ENCODE peak calls at places on chromosomes 3 and 15, in ten cellular contexts. N, Z, H, A, P, Q, U, X, V and W are unnamed samples.

GRCh38 chr3:159170436-159171003 is 368.7 kb downstream of the MFSD1 start:
- DNase-seq in N (no peak), Z (peak), H (no peak), A (no peak), P (no peak), Q (no peak), U (no peak), X (no peak), V (no peak), W (no peak)

GRCh38 chr3:45333549-45333948 is 54.8 kb upstream of the LARS2 start:
- DNase-seq in N (no peak), Z (peak), H (no peak), A (no peak), P (no peak), Q (no peak), U (no peak), X (no peak), V (no peak), W (no peak)

GRCh38 chr15:51737538-51738305 is at the start of gene LYSMD2:
- DNase-seq in N (peak), Z (peak), H (peak), A (peak), P (peak), Q (peak), U (peak), X (peak), V (peak), W (no peak)

GRCh38 chr3:89586676-89587075 is 479.3 kb downstream of the EPHA3 start:
- DNase-seq in N (no peak), Z (no peak), H (no peak), A (no peak), P (no peak), Q (no peak), U (no peak), X (no peak), V (no peak), W (no peak)

GRCh38 chr15:82122754-82123400 is 77.1 kb upstream of the MEX3B start:
- DNase-seq in N (no peak), Z (peak), H (peak), A (no peak), P (peak), Q (no peak), U (peak), X (no peak), V (peak), W (no peak)

GRCh38 chr3:42010530-42010929 is 48.6 kb upstream of the ULK4 start:
- DNase-seq in N (no peak), Z (no peak), H (no peak), A (no peak), P (peak), Q (peak), U (no peak), X (no peak), V (no peak), W (no peak)

GRCh38 chr3:179716811-179717210 is 64.0 kb downstream of the USP13 start:
- DNase-seq in N (no peak), Z (peak), H (no peak), A (no peak), P (no peak), Q (no peak), U (no peak), X (no peak), V (no peak), W (no peak)

GRCh38 chr3:126934991-126935390 is 47.9 kb upstream of the PLXNA1 start:
- DNase-seq in N (no peak), Z (no peak), H (no peak), A (no peak), P (peak), Q (no peak), U (no peak), X (no peak), V (no peak), W (no peak)

GRCh38 chr3:115081444-115081843 is 65.6 kb downstream of the ZBTB20 start:
- DNase-seq in N (no peak), Z (no peak), H (no peak), A (no peak), P (no peak), Q (no peak), U (no peak), X (no peak), V (no peak), W (no peak)

GRCh38 chr15:64017591-64018163 is 28.6 kb downstream of the DAPK2 start:
- DNase-seq in N (no peak), Z (no peak), H (no peak), A (no peak), P (no peak), Q (no peak), U (no peak), X (no peak), V (no peak), W (no peak)

GRCh38 chr3:45275006-45275704 is 49.1 kb upstream of the TMEM158 start:
- DNase-seq in N (no peak), Z (no peak), H (no peak), A (no peak), P (no peak), Q (no peak), U (no peak), X (no peak), V (no peak), W (no peak)

GRCh38 chr3:8581806-8582436 is 62.7 kb downstream of the SSUH2 start:
- DNase-seq in N (no peak), Z (peak), H (no peak), A (no peak), P (no peak), Q (no peak), U (no peak), X (peak), V (no peak), W (no peak)

GRCh38 chr15:101445562-101446526 is 43.7 kb downstream of the PCSK6 start:
- DNase-seq in N (no peak), Z (peak), H (peak), A (no peak), P (peak), Q (no peak), U (no peak), X (no peak), V (peak), W (no peak)

GRCh38 chr3:119628390-119628789 is 30.7 kb downstream of the PLA1A start:
- DNase-seq in N (peak), Z (no peak), H (no peak), A (peak), P (no peak), Q (peak), U (no peak), X (no peak), V (no peak), W (no peak)

GRCh38 chr15:39244776-39245175 is 336.1 kb upstream of the THBS1 start:
- DNase-seq in N (no peak), Z (no peak), H (no peak), A (no peak), P (no peak), Q (no peak), U (no peak), X (no peak), V (no peak), W (no peak)

GRCh38 chr3:13047296-13048165 is 25.7 kb downstream of the IQSEC1 start:
- DNase-seq in N (no peak), Z (no peak), H (no peak), A (no peak), P (no peak), Q (no peak), U (no peak), X (peak), V (no peak), W (no peak)
- TF ChIP-seq CTCF in N (no peak), Z (no peak), H (no peak), A (peak), P (no peak), Q (no peak), U (no peak), X (no peak), V (no peak), W (peak)

DNA sequence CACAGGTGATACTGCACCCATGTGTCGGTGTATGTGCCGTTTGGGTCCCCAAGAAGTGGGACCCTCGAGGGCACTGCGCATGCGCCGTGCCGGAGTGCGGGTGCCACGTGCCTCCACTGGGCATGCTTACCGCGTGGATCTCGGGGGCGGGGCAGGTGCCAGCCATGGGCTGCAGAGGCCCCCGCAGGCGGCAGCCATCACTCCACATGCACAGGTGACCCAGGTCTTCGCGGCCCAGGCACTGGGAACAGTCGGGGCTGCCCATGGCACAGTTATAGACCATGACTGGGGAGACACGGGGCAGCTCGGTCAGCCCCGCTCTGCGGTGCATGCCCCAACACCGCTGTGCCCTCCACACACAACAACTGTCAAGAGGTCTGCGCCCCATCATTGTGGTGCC is 31.2 kb downstream of the H1-8 start:
- DNase-seq in N (no peak), Z (no peak), H (no peak), A (no peak), P (no peak), Q (no peak), U (no peak), X (no peak), V (no peak), W (no peak)
- TF ChIP-seq CTCF in N (no peak), Z (no peak), H (no peak), A (no peak), P (no peak), Q (no peak), U (no peak), X (no peak), V (no peak), W (no peak)

GRCh38 chr3:50321844-50322385 is 630 bp downstream of the HYAL2 start:
- DNase-seq in N (no peak), Z (no peak), H (no peak), A (no peak), P (no peak), Q (no peak), U (no peak), X (no peak), V (no peak), W (no peak)
- TF ChIP-seq CTCF in N (no peak), Z (peak), H (peak), A (peak), P (no peak), Q (peak), U (peak), X (peak), V (no peak), W (peak)

GRCh38 chr3:55875137-55875536 is 388.0 kb upstream of the WNT5A start:
- DNase-seq in N (no peak), Z (peak), H (no peak), A (no peak), P (no peak), Q (no peak), U (no peak), X (no peak), V (no peak), W (no peak)

GRCh38 chr3:55879901-55880331 is 392.8 kb upstream of the WNT5A start:
- DNase-seq in N (no peak), Z (peak), H (no peak), A (no peak), P (no peak), Q (no peak), U (no peak), X (no peak), V (no peak), W (no peak)

GRCh38 chr3:55880357-55880756 is 393.3 kb upstream of the WNT5A start:
- DNase-seq in N (no peak), Z (no peak), H (no peak), A (no peak), P (no peak), Q (no peak), U (no peak), X (no peak), V (no peak), W (no peak)

GRCh38 chr3:55873523-55874254 is 386.6 kb upstream of the WNT5A start:
- DNase-seq in N (no peak), Z (peak), H (no peak), A (no peak), P (no peak), Q (no peak), U (no peak), X (no peak), V (no peak), W (no peak)

DNA sequence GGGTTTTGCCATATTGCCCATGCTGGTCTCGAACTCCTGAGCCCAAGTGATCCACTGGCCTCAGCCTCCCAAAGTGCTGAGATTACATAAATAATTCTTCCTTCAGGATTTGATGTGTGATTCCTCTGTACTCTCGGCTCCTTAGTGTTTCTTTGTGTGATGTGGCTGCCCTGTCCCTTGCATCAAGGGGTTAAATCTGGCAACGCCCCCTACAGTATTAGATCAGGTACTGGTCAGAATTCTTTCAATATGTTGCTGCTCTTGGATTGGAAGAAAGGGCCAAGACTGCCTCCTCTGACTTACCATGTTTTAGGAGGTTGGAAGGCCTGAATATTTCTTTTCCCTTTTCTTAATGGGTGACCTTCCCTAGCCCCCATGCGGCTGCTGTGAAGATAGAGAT is 390.6 kb upstream of the WNT5A start:
- DNase-seq in N (no peak), Z (no peak), H (no peak), A (no peak), P (no peak), Q (no peak), U (no peak), X (no peak), V (no peak), W (no peak)
- TF ChIP-seq CTCF in N (no peak), Z (no peak), H (no peak), A (no peak), P (no peak), Q (no peak), U (no peak), X (no peak), V (no peak), W (no peak)

GRCh38 chr15:84634228-84634837 is 19.8 kb downstream of the WDR73 start:
- DNase-seq in N (no peak), Z (no peak), H (no peak), A (no peak), P (no peak), Q (no peak), U (no peak), X (no peak), V (no peak), W (no peak)

GRCh38 chr15:84633311-84634227 is 20.5 kb downstream of the WDR73 start:
- DNase-seq in N (peak), Z (peak), H (peak), A (peak), P (peak), Q (peak), U (no peak), X (peak), V (peak), W (peak)

GRCh38 chr15:84643838-84644237 is 10.2 kb downstream of the WDR73 start:
- DNase-seq in N (no peak), Z (no peak), H (no peak), A (no peak), P (no peak), Q (no peak), U (no peak), X (no peak), V (no peak), W (no peak)

GRCh38 chr15:84638103-84638502 is 16.0 kb downstream of the WDR73 start:
- DNase-seq in N (no peak), Z (peak), H (no peak), A (no peak), P (no peak), Q (no peak), U (no peak), X (no peak), V (no peak), W (no peak)
- TF ChIP-seq CTCF in N (no peak), Z (peak), H (peak), A (no peak), P (no peak), Q (no peak), U (peak), X (no peak), V (peak), W (no peak)

GRCh38 chr3:169815590-169816150 is 3.0 kb upstream of the LRRC34 start:
- DNase-seq in N (no peak), Z (no peak), H (no peak), A (no peak), P (no peak), Q (no peak), U (no peak), X (no peak), V (no peak), W (no peak)

GRCh38 chr3:169812124-169812843 is 386 bp upstream of the LRRIQ4 start:
- DNase-seq in N (peak), Z (peak), H (peak), A (peak), P (peak), Q (peak), U (no peak), X (peak), V (peak), W (peak)

GRCh38 chr3:169811606-169812123 is 1.0 kb upstream of the LRRIQ4 start:
- DNase-seq in N (peak), Z (peak), H (no peak), A (no peak), P (no peak), Q (no peak), U (no peak), X (no peak), V (no peak), W (no peak)

GRCh38 chr3:169812844-169813677 is at the start of the genes LRRC34 and LRRIQ4:
- DNase-seq in N (peak), Z (peak), H (peak), A (peak), P (peak), Q (peak), U (no peak), X (peak), V (peak), W (peak)

DNA sequence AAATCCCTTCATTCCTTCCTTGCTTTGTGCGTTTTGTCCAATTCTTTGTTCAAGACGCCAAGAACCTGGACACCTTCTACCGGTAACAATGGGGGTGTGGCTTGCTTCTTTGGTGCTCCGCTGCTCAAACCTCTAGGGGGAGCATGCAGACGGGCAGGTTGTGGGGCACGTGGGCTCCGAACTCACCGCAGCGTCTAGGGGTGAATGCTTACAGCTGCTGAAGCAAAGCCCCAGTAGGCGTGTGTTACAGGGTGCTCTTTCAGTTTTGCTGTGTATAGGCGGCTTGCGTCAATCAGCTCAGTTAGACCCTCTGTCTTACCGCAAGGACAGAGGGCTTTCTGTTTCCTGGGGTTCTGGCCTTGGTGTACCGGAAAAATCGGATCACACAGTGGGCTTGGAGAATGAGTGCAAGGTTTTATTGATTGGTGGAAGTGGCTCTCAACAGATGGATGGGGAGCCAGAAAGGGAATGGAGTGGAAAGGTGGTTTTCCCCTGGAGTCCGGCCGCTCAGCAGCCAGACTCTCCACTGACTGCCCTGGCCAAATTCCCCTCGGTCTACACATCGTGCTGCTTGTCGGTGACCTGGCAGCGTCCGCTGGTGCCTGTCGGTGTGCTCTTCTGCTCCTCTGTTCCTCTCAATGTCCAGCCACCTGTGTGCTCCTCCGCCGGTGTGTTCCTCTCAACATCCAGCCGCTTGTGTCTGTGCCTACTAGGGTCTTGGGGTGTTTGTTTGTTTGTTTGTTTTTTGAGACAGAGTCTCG is 1.2 kb upstream of the LRRC34 start:
- DNase-seq in N (peak), Z (no peak), H (no peak), A (peak), P (no peak), Q (peak), U (no peak), X (peak), V (peak), W (no peak)
- TF ChIP-seq CTCF in N (no peak), Z (no peak), H (no peak), A (peak), P (no peak), Q (peak), U (peak), X (peak), V (no peak), W (no peak)

GRCh38 chr15:67838789-67839332 is 984 bp downstream of the RNU6-1 start:
- DNase-seq in N (no peak), Z (no peak), H (peak), A (no peak), P (no peak), Q (peak), U (no peak), X (peak), V (peak), W (peak)
- TF ChIP-seq CTCF in N (no peak), Z (no peak), H (no peak), A (no peak), P (no peak), Q (no peak), U (no peak), X (no peak), V (peak), W (no peak)